ENCODE peak calls at places on chromosomes 16 and 17, in five cellular contexts. V, F, E, B and Z are unnamed samples.

GRCh38 chr17:80970044-80970761 is 21.4 kb upstream of the CHMP6 start:
- DNase-seq in F (no peak), E (peak), B (peak), V (peak), Z (peak)

GRCh38 chr17:70896843-70897242 is 727.5 kb downstream of the KCNJ2 start:
- DNase-seq in B (no peak), V (no peak), E (no peak), F (no peak), Z (no peak)

GRCh38 chr17:7217113-7217987 is 2.3 kb downstream of the DLG4 start:
- DNase-seq in F (no peak), V (peak), E (peak), B (peak), Z (peak)

GRCh38 chr16:56370185-56370584 is 55.2 kb downstream of the AMFR start:
- DNase-seq in F (peak), V (no peak), B (no peak), E (peak), Z (no peak)

GRCh38 chr17:6789146-6789545 is 13.1 kb downstream of the FBXO39 start:
- DNase-seq in V (no peak), F (no peak), B (no peak), E (no peak), Z (no peak)

GRCh38 chr17:74822329-74823175 is 37.1 kb downstream of the GRIN2C start:
- DNase-seq in F (no peak), B (no peak), E (no peak), V (no peak), Z (no peak)

GRCh38 chr17:50676065-50676975 is 31.4 kb downstream of the ANKRD40 start:
- DNase-seq in V (no peak), E (no peak), B (peak), F (no peak), Z (peak)

GRCh38 chr17:47266782-47267181 is 13.2 kb downstream of the ITGB3 start:
- DNase-seq in B (no peak), V (no peak), E (no peak), F (no peak), Z (no peak)

GRCh38 chr17:33243732-33244131 is 49.4 kb downstream of the ASIC2 start:
- DNase-seq in F (no peak), B (no peak), V (no peak), E (no peak), Z (no peak)

GRCh38 chr17:17937958-17938357 is 34.2 kb downstream of the TOM1L2 start:
- DNase-seq in B (no peak), V (no peak), E (no peak), F (no peak), Z (no peak)

GRCh38 chr17:60641810-60642220 is 35.8 kb upstream of the BCAS3 start:
- DNase-seq in F (no peak), B (peak), E (peak), V (peak), Z (peak)

GRCh38 chr17:50596191-50597037 is 35.9 kb downstream of the CACNA1G start:
- DNase-seq in B (peak), F (no peak), E (no peak), V (no peak), Z (no peak)

GRCh38 chr16:64740261-64740660 is 381.6 kb downstream of the CDH11 start:
- DNase-seq in F (no peak), V (no peak), B (no peak), E (no peak), Z (no peak)

GRCh38 chr16:88591577-88592021 is 21.4 kb downstream of the ZC3H18 start:
- DNase-seq in E (no peak), B (no peak), V (no peak), F (peak), Z (peak)

GRCh38 chr16:30948087-30948955 is 547 bp upstream of the ORAI3 start:
- DNase-seq in V (peak), E (peak), B (peak), F (peak), Z (peak)

GRCh38 chr16:87854907-87855683 is 14.2 kb downstream of the SLC7A5 start:
- DNase-seq in V (no peak), B (no peak), E (no peak), F (no peak), Z (no peak)

GRCh38 chr16:24850289-24850931 is 4.6 kb downstream of the SLC5A11 start:
- DNase-seq in F (no peak), V (no peak), E (no peak), B (no peak), Z (peak)

GRCh38 chr17:81469266-81469665 is 43.3 kb downstream of the ACTG1 start:
- DNase-seq in F (no peak), E (no peak), V (no peak), B (no peak), Z (no peak)

GRCh38 chr17:15651583-15652110 is 32.1 kb upstream of the FBXW10B start:
- DNase-seq in V (peak), F (peak), B (peak), E (peak), Z (peak)

GRCh38 chr16:72189865-72190371 is 18.0 kb upstream of the PMFBP1 start:
- DNase-seq in E (no peak), F (no peak), B (no peak), V (no peak), Z (no peak)

GRCh38 chr16:53429221-53429943 is 4.9 kb upstream of the RBL2 start:
- DNase-seq in E (peak), V (no peak), B (no peak), F (no peak), Z (no peak)

GRCh38 chr17:22266231-22266630 is 573.9 kb downstream of the KCNJ18 start:
- DNase-seq in F (no peak), B (peak), V (peak), E (peak), Z (no peak)

GRCh38 chr16:715448-716249 is 731 bp downstream of the METRN start:
- DNase-seq in F (no peak), V (no peak), E (peak), B (peak), Z (no peak)

GRCh38 chr17:3750926-3751325 is 27.2 kb downstream of the HASPIN start:
- DNase-seq in V (no peak), F (no peak), B (no peak), E (no peak), Z (no peak)

GRCh38 chr16:89863741-89864391 is 9.5 kb upstream of the TCF25 start:
- DNase-seq in F (no peak), E (no peak), V (no peak), B (no peak), Z (no peak)

GRCh38 chr16:17606460-17606859 is 135.7 kb upstream of the XYLT1 start:
- DNase-seq in F (no peak), B (no peak), E (peak), V (no peak), Z (no peak)

GRCh38 chr16:52548261-52549010 is 1.5 kb upstream of the TOX3 start:
- DNase-seq in E (no peak), B (no peak), F (no peak), V (no peak), Z (no peak)

GRCh38 chr16:1775846-1776671 is 3.1 kb upstream of the MRPS34 start:
- DNase-seq in V (no peak), F (no peak), B (no peak), E (no peak), Z (no peak)

GRCh38 chr16:1776672-1776955 is 3.7 kb upstream of the MRPS34 start:
- DNase-seq in E (no peak), V (no peak), F (no peak), B (no peak), Z (no peak)

GRCh38 chr16:1778200-1779179 is 3.9 kb downstream of the SPSB3 start:
- DNase-seq in B (no peak), E (no peak), V (no peak), F (no peak), Z (no peak)

GRCh38 chr16:1776991-1777374 is 4.0 kb upstream of the MRPS34 start:
- DNase-seq in B (no peak), E (no peak), V (no peak), F (no peak), Z (no peak)

GRCh38 chr16:1777375-1778199 is 4.7 kb upstream of the MRPS34 start:
- DNase-seq in B (no peak), F (no peak), V (no peak), E (no peak), Z (no peak)
- TF ChIP-seq POLR2AphosphoS5 in B (no peak), F (no peak), V (no peak), E (no peak), Z (no peak)

GRCh38 chr16:13909069-13909468 is 10.9 kb upstream of the ERCC4 start:
- DNase-seq in E (no peak), V (no peak), F (no peak), B (no peak), Z (no peak)
- TF ChIP-seq EP300 in E (no peak), V (no peak), F (no peak), B (no peak), Z (no peak)

GRCh38 chr17:373616-374225 is 21.1 kb upstream of the RPH3AL start:
- DNase-seq in B (no peak), E (no peak), V (no peak), F (no peak), Z (no peak)
- H3K4me3 ChIP-seq in B (no peak), E (no peak), V (no peak), F (no peak), Z (no peak)

GRCh38 chr17:58301504-58302150 is 20.9 kb upstream of the MPO start:
- DNase-seq in E (no peak), V (peak), F (peak), B (no peak), Z (peak)

GRCh38 chr17:58304735-58305486 is 23.7 kb downstream of the TSPOAP1 start:
- DNase-seq in B (no peak), F (peak), V (peak), E (peak), Z (peak)

GRCh38 chr17:58302171-58302918 is 21.6 kb upstream of the MPO start:
- DNase-seq in F (peak), V (peak), E (peak), B (no peak), Z (peak)

GRCh38 chr17:58303981-58304734 is 23.4 kb upstream of the MPO start:
- DNase-seq in E (peak), V (peak), B (peak), F (peak), Z (peak)

GRCh38 chr17:58302919-58303551 is 22.3 kb upstream of the MPO start:
- DNase-seq in V (peak), E (peak), F (peak), B (no peak), Z (peak)
- TF ChIP-seq POLR2AphosphoS5 in V (no peak), E (no peak), F (no peak), B (no peak), Z (no peak)